ENCODE peak calls at places on chromosomes 3 and 15, in eight cellular contexts. A is tibial artery, W is sigmoid colon, Y is uterus, Z is adipocyte, D is cardiac muscle cell, G is neuronal stem cell, H is transverse colon. M is an unnamed sample.
A peak's percentile ranks its signal among the peaks of the same experiment; 100 is the strongest.

GRCh38 chr3:177934001-177934891 is 602.0 kb upstream of the KCNMB2 start:
- DNase-seq in Y (no peak), A (no peak), H (no peak), Z (peak; percentile 54), G (no peak), W (peak; percentile 68), D (peak; percentile 93), M (no peak)

GRCh38 chr3:42680806-42681205 is 4.5 kb upstream of the KLHL40 start:
- DNase-seq in D (peak; percentile 26), Y (no peak), A (peak; percentile 19), G (no peak), W (peak; percentile 25), H (no peak), Z (no peak), M (no peak)

GRCh38 chr3:70742081-70742480 is 429.6 kb upstream of the MDFIC2 start:
- DNase-seq in H (no peak), Z (no peak), D (no peak), A (no peak), W (no peak), Y (no peak), G (no peak), M (no peak)

GRCh38 chr3:65953301-65953812 is 85.4 kb downstream of the MAGI1 start:
- DNase-seq in Y (no peak), A (no peak), Z (no peak), W (no peak), G (no peak), H (peak; percentile 86), D (peak; percentile 35), M (no peak)

GRCh38 chr3:190926619-190927018 is 64.1 kb upstream of the GMNC start:
- DNase-seq in D (no peak), H (no peak), G (no peak), W (no peak), Y (no peak), A (no peak), Z (no peak), M (no peak)

GRCh38 chr15:38050529-38050928 is 116.1 kb downstream of the TMCO5A start:
- DNase-seq in G (no peak), W (no peak), A (no peak), Z (peak; percentile 70), H (no peak), D (peak; percentile 73), Y (no peak), M (no peak)

GRCh38 chr3:45333549-45333948 is 54.8 kb upstream of the LARS2 start:
- DNase-seq in A (no peak), Y (no peak), H (no peak), W (no peak), D (peak; percentile 45), G (no peak), Z (no peak), M (no peak)

GRCh38 chr3:44914936-44915335 is 40.5 kb downstream of the TGM4 start:
- DNase-seq in W (no peak), Y (no peak), Z (peak; percentile 19), G (no peak), D (no peak), H (no peak), A (no peak), M (no peak)

GRCh38 chr3:64588381-64588780 is 99.4 kb downstream of the ADAMTS9 start:
- DNase-seq in A (no peak), W (no peak), Z (no peak), G (no peak), Y (no peak), D (no peak), H (no peak), M (no peak)

GRCh38 chr3:10596746-10597448 is 91.5 kb upstream of the ATP2B2 start:
- DNase-seq in H (no peak), Y (no peak), A (no peak), D (no peak), Z (no peak), W (no peak), G (no peak), M (no peak)

GRCh38 chr3:185852562-185853135 is 27.8 kb upstream of the IGF2BP2 start:
- DNase-seq in W (no peak), Z (peak; percentile 87), G (no peak), Y (no peak), D (peak; percentile 61), H (no peak), A (no peak), M (no peak)

DNA sequence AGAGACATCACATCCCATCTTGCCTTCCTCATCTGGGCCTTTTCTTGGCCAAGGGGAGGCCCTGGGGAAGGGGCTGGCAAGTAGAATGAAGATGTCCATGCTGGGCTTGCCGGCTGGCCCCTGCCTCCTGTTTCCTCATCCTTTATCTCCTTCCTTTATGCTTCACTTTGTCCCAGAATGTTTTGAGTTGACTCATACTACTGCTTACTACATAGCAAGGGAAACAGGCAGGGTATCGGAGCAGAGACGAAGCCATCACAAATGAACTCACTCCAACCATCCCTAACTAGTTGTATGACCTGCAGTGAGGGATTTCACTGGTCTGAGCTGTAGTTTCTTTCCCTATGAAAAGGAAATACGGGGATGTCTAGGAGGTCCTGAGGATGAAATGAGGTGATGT is 66.0 kb downstream of the CHDH start:
- DNase-seq in W (no peak), Z (peak; percentile 35), Y (no peak), D (peak; percentile 47), G (no peak), A (no peak), H (no peak), M (no peak)
- H3K9me3 ChIP-seq in W (no peaks in the 10 kb centered on the region), Z (no peaks in the 10 kb centered on the region), Y (no peaks in the 10 kb centered on the region), D (no peaks in the 10 kb centered on the region), G (peaks cover 2% of the 10 kb centered on the region), A (no peaks in the 10 kb centered on the region), H (no peaks in the 10 kb centered on the region), M (no peaks in the 10 kb centered on the region)

GRCh38 chr15:20348900-20349773 is 192.5 kb downstream of the GOLGA6L6 start:
- DNase-seq in D (no peak), G (no peak), A (peak; percentile 69), Z (no peak), Y (no peak), H (no peak), W (peak; percentile 66), M (no peak)

GRCh38 chr15:20348291-20348899 is 193.2 kb downstream of the GOLGA6L6 start:
- DNase-seq in W (peak; percentile 62), H (no peak), Y (no peak), G (no peak), D (no peak), A (no peak), Z (no peak), M (no peak)

GRCh38 chr15:20344601-20345400 is 196.8 kb downstream of the GOLGA6L6 start:
- DNase-seq in H (no peak), W (peak; percentile 63), Z (no peak), A (no peak), Y (no peak), G (no peak), D (no peak), M (no peak)

GRCh38 chr15:20345401-20345958 is 196.1 kb downstream of the GOLGA6L6 start:
- DNase-seq in Y (no peak), H (no peak), D (no peak), A (peak; percentile 51), G (no peak), W (peak; percentile 69), Z (no peak), M (no peak)

DNA sequence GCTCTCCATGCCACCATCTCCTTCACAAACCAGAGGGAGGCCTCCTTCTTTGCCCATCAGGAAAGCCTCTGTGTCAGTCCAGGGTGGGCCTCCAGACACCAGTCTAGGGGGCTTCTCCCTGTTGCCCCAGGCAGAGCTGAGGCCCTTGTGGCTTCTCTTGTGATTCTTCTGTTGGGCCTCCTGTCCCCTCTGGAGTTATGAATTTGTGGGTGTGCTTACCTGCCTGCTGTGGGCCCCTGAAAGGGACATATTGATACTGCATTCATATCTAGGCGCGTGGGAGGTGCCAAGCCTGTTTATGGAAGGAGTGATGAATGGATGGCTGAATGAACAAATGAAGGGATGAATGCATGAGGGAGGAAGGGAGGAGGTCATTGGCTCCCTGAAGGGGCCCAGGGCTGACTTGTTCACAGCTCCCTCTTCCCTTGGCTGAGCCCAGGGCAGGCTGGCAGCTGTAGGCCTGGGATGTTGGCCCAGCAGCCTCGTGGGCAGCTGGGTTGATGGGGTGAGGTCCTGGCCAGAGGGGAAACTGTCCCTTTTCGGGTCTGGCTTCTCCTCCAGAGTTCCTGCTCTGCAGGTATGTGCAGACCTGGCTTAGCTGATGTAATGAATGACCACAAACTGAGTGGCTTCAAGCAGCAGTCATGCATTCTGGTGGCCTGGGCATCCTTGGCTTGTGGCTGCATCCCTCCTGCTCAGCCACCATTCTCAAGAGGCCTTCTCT is 195.4 kb downstream of the GOLGA6L6 start:
- DNase-seq in G (no peak), H (no peak), W (peak; percentile 65), Y (no peak), A (no peak), Z (no peak), D (no peak), M (no peak)
- H3K9me3 ChIP-seq in G (peaks cover 32% of the 10 kb centered on the region), H (peaks cover 15% of the 10 kb centered on the region), W (peaks cover 12% of the 10 kb centered on the region), Y (no peaks in the 10 kb centered on the region), A (peaks cover 31% of the 10 kb centered on the region), Z (peaks cover 5% of the 10 kb centered on the region), D (peaks cover 46% of the 10 kb centered on the region), M (peaks cover 2% of the 10 kb centered on the region)

GRCh38 chr15:28128036-28128435 is 28.9 kb upstream of the OCA2 start:
- DNase-seq in W (no peak), G (no peak), A (no peak), H (no peak), Z (no peak), Y (no peak), D (no peak), M (no peak)

GRCh38 chr15:28131400-28131799 is 32.3 kb upstream of the OCA2 start:
- DNase-seq in H (no peak), G (no peak), Z (no peak), A (no peak), W (no peak), D (no peak), Y (no peak), M (no peak)

GRCh38 chr15:28130651-28131050 is 31.5 kb upstream of the OCA2 start:
- DNase-seq in Z (no peak), H (no peak), G (no peak), D (no peak), Y (no peak), A (no peak), W (no peak), M (no peak)

GRCh38 chr15:28127036-28127435 is 27.9 kb upstream of the OCA2 start:
- DNase-seq in Y (no peak), H (no peak), G (no peak), D (no peak), W (no peak), Z (no peak), A (no peak), M (no peak)

DNA sequence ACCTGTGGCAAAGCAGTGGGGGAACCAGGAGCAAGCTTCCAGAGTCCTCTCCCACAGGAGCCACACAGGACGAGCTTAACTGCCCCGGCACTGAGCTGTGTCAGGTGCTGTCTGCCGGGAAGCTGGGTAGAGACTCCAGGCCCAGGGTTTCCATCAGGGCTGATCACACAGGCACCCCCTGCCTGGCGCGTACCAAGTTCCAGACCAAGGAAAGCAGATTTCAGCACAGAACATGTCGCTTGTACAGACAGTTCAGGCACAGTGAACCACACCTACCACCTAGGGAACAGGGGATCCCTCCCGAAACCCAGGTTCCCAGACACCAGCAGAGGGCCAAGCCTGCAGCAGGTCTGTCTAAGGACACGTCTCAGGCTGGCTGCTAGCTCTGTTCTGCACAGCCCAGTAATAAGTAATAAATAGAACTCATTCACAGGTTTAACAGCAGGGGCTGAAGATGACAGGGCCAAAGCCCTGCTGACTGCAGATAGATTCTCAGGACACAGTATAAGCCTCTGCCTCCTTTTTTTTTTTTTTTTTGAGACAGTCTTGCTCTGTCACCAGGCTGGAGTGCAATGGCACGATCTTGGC is 30.2 kb upstream of the OCA2 start:
- DNase-seq in H (no peak), Y (no peak), W (no peak), G (no peak), Z (no peak), A (no peak), D (no peak), M (no peak)
- H3K9me3 ChIP-seq in H (no peaks in the 10 kb centered on the region), Y (no peaks in the 10 kb centered on the region), W (no peaks in the 10 kb centered on the region), G (no peaks in the 10 kb centered on the region), Z (no peaks in the 10 kb centered on the region), A (no peaks in the 10 kb centered on the region), D (no peaks in the 10 kb centered on the region), M (no peaks in the 10 kb centered on the region)

GRCh38 chr3:25252291-25252690 is 175.8 kb upstream of the RARB start:
- DNase-seq in Z (no peak), D (no peak), G (no peak), H (no peak), A (no peak), Y (no peak), W (no peak), M (no peak)
- H3K9me3 ChIP-seq in Z (peaks cover 26% of the 10 kb centered on the region), D (no peaks in the 10 kb centered on the region), G (peaks cover 8% of the 10 kb centered on the region), H (peaks cover 12% of the 10 kb centered on the region), A (peaks cover 8% of the 10 kb centered on the region), Y (no peaks in the 10 kb centered on the region), W (no peaks in the 10 kb centered on the region), M (peaks cover 19% of the 10 kb centered on the region)

M was measured in thoracic aorta.